ENCODE peak calls at places on chromosomes 11 and 22, in seven cellular contexts. P is trophoblast cell, R is cardiac muscle cell, S is neural progenitor cell, I is right lobe of liver, U is transverse colon, L is thyroid gland. M is an unnamed sample. For H3K36me3, the result is how much of the 10 kb centered on the place peaks cover.

GRCh38 chr22:36928826-36929535 is 15.6 kb downstream of the CSF2RB start:
- DNase-seq in L (no peak), I (no peak), P (peak), R (no peak), U (no peak), S (no peak), M (peak)

GRCh38 chr22:37427128-37427710 is at the start of gene ELFN2:
- DNase-seq in S (peak), U (no peak), L (peak), P (no peak), R (peak), I (no peak), M (no peak)

GRCh38 chr11:65615950-65616574 is 486 bp downstream of the PCNX3 start:
- DNase-seq in S (peak), P (no peak), I (no peak), R (peak), L (no peak), U (no peak), M (no peak)

GRCh38 chr11:6568191-6568918 is 35.1 kb downstream of the RRP8 start:
- DNase-seq in L (peak), U (no peak), P (no peak), R (peak), I (peak), S (peak), M (peak)

GRCh38 chr22:46737105-46737975 is 712 bp downstream of the CERK start:
- DNase-seq in P (no peak), R (peak), U (peak), L (peak), S (peak), I (no peak), M (no peak)

GRCh38 chr22:47394504-47395440 is 632.3 kb downstream of the TBC1D22A start:
- DNase-seq in R (no peak), S (no peak), U (no peak), I (no peak), L (no peak), P (no peak), M (no peak)

GRCh38 chr11:35362571-35362980 is 56.8 kb downstream of the SLC1A2 start:
- DNase-seq in U (no peak), P (peak), I (no peak), R (no peak), L (no peak), S (no peak), M (no peak)

GRCh38 chr22:45423524-45423923 is 10.0 kb downstream of the RIBC2 start:
- DNase-seq in I (no peak), R (no peak), U (no peak), P (no peak), S (no peak), L (no peak), M (no peak)

GRCh38 chr22:29306830-29307657 is 594 bp downstream of the GAS2L1 start:
- DNase-seq in U (peak), S (peak), I (peak), R (peak), L (peak), P (peak), M (peak)

GRCh38 chr22:17924076-17924475 is 100.3 kb downstream of the MICAL3 start:
- DNase-seq in R (no peak), P (no peak), U (no peak), S (no peak), L (peak), I (no peak), M (no peak)

GRCh38 chr11:82233211-82233610 is 500.5 kb downstream of the FAM181B start:
- DNase-seq in P (no peak), U (no peak), I (no peak), R (no peak), S (no peak), L (no peak), M (no peak)

GRCh38 chr11:13942908-13943505 is 19.5 kb upstream of the SPON1 start:
- DNase-seq in P (no peak), L (no peak), I (no peak), U (no peak), S (no peak), R (no peak), M (no peak)

GRCh38 chr11:122234257-122234656 is 118.2 kb upstream of the BLID start:
- DNase-seq in L (no peak), R (no peak), S (no peak), P (no peak), U (no peak), I (no peak), M (no peak)

GRCh38 chr11:62336949-62337681 is at the start of gene ASRGL1:
- DNase-seq in L (peak), P (peak), R (peak), U (peak), S (peak), I (peak), M (peak)

GRCh38 chr11:28463826-28464225 is 355.6 kb downstream of the METTL15 start:
- DNase-seq in L (no peak), R (no peak), P (peak), U (no peak), I (no peak), S (no peak), M (no peak)

GRCh38 chr22:22853713-22854112 is 33.9 kb upstream of the IGLL5 start:
- DNase-seq in R (no peak), P (no peak), I (no peak), S (no peak), L (no peak), U (no peak), M (no peak)

GRCh38 chr11:16799890-16800289 is 61.4 kb downstream of the C11orf58 start:
- DNase-seq in U (no peak), S (no peak), I (no peak), R (no peak), P (no peak), L (no peak), M (no peak)

GRCh38 chr11:34650528-34650927 is 29.6 kb downstream of the EHF start:
- DNase-seq in L (peak), P (no peak), S (no peak), R (no peak), U (no peak), I (no peak), M (no peak)

GRCh38 chr11:123300874-123301695 is 106.0 kb upstream of the CLMP start:
- DNase-seq in U (no peak), L (no peak), S (no peak), P (no peak), R (no peak), I (no peak), M (no peak)

GRCh38 chr11:73197348-73197747 is 20.7 kb upstream of the P2RY2 start:
- DNase-seq in P (no peak), U (peak), S (no peak), R (no peak), I (peak), L (no peak), M (peak)

GRCh38 chr11:21177379-21177778 is 508.0 kb downstream of the NELL1 start:
- DNase-seq in P (no peak), R (no peak), U (no peak), S (no peak), L (no peak), I (no peak), M (no peak)

GRCh38 chr11:60860943-60861342 is 5.2 kb upstream of the PTGDR2 start:
- DNase-seq in I (no peak), R (no peak), U (no peak), L (no peak), S (no peak), P (no peak), M (peak)

GRCh38 chr11:102734650-102735049 is 9.9 kb upstream of the MMP8 start:
- DNase-seq in U (no peak), P (no peak), S (no peak), I (no peak), R (no peak), L (no peak), M (no peak)

DNA sequence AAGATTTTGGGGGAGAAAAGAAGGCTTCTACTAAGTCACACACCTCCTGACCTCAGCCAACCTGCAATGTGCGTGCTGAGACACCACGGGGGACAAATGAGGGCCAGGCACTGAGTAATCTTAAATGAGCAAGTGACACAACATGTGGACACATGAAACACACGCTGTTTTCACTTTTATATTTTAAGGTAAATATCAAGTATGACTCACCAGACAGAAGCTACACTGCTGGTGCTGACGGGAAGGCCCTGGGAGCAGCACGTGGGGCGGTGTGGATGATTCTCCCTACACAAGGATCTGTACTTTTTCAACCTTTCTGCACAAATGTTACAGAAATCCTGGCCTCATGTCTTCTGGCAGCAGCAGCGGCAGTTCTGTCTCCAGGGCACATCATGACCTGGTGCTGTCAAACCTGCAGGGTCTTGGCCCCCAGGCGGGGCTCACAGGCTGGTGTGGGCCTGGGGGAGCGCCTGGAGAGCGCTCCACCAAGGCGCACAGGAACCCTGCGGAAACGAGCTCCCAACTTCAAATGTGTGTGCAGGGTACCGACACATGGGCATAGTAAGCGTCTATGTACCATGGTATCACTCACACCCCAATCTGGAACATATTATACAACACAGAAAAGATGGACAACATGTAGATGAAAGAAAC is 61.7 kb downstream of the DGCR2 start:
- DNase-seq in I (no peak), U (no peak), P (no peak), R (no peak), L (no peak), S (no peak), M (peak)
- H3K36me3 ChIP-seq in I (under half), U (under half), P (half or more), R (under half), L (half or more), S (under half), M (under half)

GRCh38 chr22:48836673-48837340 is 990.9 kb downstream of the BRD1 start:
- DNase-seq in I (no peak), U (no peak), L (no peak), P (no peak), R (no peak), S (no peak), M (no peak)

GRCh38 chr22:48837341-48837935 is 990.2 kb downstream of the BRD1 start:
- DNase-seq in I (no peak), L (no peak), R (no peak), S (no peak), P (no peak), U (no peak), M (no peak)

GRCh38 chr22:48840112-48840949 is 987.3 kb downstream of the BRD1 start:
- DNase-seq in R (no peak), I (no peak), L (no peak), P (no peak), U (no peak), S (no peak), M (no peak)

GRCh38 chr22:48838846-48839730 is 988.6 kb downstream of the BRD1 start:
- DNase-seq in L (no peak), R (no peak), U (no peak), P (no peak), S (no peak), I (no peak), M (no peak)

GRCh38 chr22:48838376-48838775 is 989.3 kb downstream of the BRD1 start:
- DNase-seq in P (no peak), I (no peak), U (no peak), R (no peak), L (no peak), S (no peak), M (no peak)
- H3K36me3 ChIP-seq in P (under half), I (under half), U (under half), R (under half), L (under half), S (under half), M (under half)

GRCh38 chr11:68935066-68935465 is 31.4 kb downstream of the IGHMBP2 start:
- DNase-seq in S (no peak), R (no peak), I (no peak), U (no peak), L (no peak), P (no peak), M (no peak)
- H3K36me3 ChIP-seq in S (under half), R (under half), I (under half), U (under half), L (half or more), P (half or more), M (half or more)

DNA sequence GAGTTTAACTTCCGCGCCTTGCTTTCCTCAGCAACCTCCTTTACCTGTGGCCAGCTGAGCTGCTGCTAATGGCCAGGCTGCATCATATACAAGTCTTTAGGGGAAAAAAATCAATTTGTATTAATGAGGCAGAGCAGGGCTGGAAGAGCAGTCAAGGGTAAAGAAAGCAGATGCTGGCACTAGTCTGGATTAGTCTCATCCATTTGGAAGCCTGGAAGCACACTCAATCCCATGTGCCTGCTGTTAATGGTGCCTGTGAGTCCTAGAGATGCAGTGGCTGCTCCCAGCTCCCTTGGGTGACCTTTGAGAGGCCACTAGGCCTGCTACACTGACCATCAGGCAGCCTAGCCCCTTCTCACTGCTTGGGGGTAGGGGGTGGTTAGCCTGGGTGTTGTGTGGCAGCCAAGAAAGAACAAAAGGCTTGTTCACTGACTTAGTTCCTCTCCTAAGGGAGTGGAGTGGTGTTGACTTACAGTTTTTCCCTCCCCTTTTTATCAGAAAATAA is 8.0 kb downstream of the PIK3IP1 start:
- DNase-seq in S (peak), U (no peak), P (no peak), I (no peak), L (no peak), R (no peak), M (peak)
- H3K36me3 ChIP-seq in S (under half), U (under half), P (under half), I (under half), L (half or more), R (under half), M (half or more)

GRCh38 chr11:108576523-108576922 is 17.0 kb downstream of the EXPH5 start:
- DNase-seq in P (no peak), R (no peak), U (no peak), I (no peak), S (no peak), L (no peak), M (no peak)
- H3K36me3 ChIP-seq in P (under half), R (under half), U (under half), I (under half), S (under half), L (under half), M (under half)

DNA sequence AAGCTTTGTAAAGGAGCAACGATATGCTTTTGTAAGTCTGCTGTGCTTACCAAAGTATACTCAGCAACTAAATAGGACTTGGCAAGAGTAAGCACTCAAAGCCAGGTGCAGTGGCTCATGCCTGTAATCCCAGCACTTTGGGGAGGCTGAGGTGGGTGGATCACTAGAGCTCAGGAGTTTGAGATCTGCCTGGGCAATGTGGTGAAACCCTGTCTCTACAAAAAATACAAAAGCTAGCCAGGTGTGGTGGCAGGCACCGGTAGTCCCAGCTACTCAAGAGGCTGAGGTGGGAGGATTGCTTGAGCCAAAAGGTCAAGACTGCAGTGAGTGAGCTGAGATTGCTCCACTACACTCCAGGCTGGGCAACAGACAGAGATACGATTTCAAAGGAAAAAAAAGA is 67.5 kb downstream of the PAK1 start:
- DNase-seq in L (peak), I (no peak), P (no peak), S (no peak), U (no peak), R (no peak), M (no peak)
- H3K36me3 ChIP-seq in L (under half), I (under half), P (under half), S (under half), U (under half), R (under half), M (under half)

DNA sequence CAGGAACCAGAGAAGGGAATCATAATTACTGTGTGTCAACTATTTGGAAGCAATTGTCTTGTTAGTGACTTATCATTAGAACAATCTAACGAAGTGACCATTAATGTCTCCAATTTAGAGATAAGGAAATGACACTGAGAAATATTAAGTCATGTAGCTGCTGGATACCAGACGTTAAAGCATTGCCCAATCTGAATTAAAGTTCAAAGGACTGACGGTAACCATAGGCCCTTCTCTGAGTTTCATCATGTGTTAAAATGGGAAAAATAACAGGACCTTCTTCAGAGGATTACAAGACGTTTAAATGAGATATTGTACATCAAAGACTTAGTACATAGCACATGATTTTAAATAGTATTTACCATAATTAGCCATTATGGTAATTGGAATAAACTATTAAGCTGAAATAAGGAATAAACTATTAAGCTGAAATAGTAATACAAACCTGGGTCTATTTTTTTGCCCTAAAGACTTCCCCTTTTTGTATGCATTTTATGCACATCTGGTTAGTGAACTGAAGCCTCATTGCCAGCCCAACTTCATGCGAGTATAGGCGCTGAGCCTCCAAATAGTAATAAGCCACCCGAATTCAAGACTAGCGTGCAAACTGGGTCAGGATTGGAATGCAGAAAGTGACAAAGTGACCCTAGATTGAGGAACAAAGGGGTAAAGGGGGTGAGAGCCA is 41.0 kb downstream of the GLYATL1 start:
- DNase-seq in R (no peak), U (no peak), L (no peak), S (no peak), I (no peak), P (no peak), M (no peak)
- H3K36me3 ChIP-seq in R (under half), U (under half), L (under half), S (under half), I (under half), P (under half), M (under half)

M was measured in sigmoid colon.